ENCODE peak calls at places on chromosomes 13 and 19, in six cellular contexts. D, S, P, X, J and K are unnamed samples.

GRCh38 chr13:43979492-43979891 is 99.8 kb downstream of the LACC1 start:
- DNase-seq in D (no peak), S (no peak), P (no peak), X (no peak), J (no peak), K (no peak)

GRCh38 chr19:52453324-52454094 is at the start of gene ZNF578:
- DNase-seq in D (peak), S (peak), P (peak), X (peak), J (peak), K (peak)

GRCh38 chr13:74305876-74306275 is 171.7 kb upstream of the KLF12 start:
- DNase-seq in D (no peak), S (no peak), P (no peak), X (no peak), J (peak), K (no peak)

GRCh38 chr13:44873486-44873885 is 115.8 kb downstream of the NUFIP1 start:
- DNase-seq in D (no peak), S (no peak), P (peak), X (no peak), J (no peak), K (no peak)

GRCh38 chr19:23943411-23943810 is 28.7 kb downstream of the ZNF726 start:
- DNase-seq in D (no peak), S (no peak), P (no peak), X (no peak), J (no peak), K (no peak)

GRCh38 chr13:99495478-99496321 is 5.6 kb upstream of the TM9SF2 start:
- DNase-seq in D (no peak), S (no peak), P (no peak), X (peak), J (no peak), K (no peak)

GRCh38 chr19:38848299-38849146 is 1.3 kb downstream of the HNRNPL start:
- DNase-seq in D (no peak), S (no peak), P (no peak), X (no peak), J (no peak), K (no peak)

GRCh38 chr13:43884221-43884620 is 4.5 kb downstream of the LACC1 start:
- DNase-seq in D (no peak), S (no peak), P (no peak), X (no peak), J (no peak), K (no peak)

GRCh38 chr19:4742717-4743646 is 19.3 kb upstream of the DPP9 start:
- DNase-seq in D (no peak), S (peak), P (no peak), X (no peak), J (no peak), K (no peak)

GRCh38 chr13:74077847-74078246 is 56.4 kb downstream of the KLF12 start:
- DNase-seq in D (no peak), S (no peak), P (no peak), X (peak), J (no peak), K (no peak)

GRCh38 chr13:34104853-34105252 is 286.9 kb downstream of the RFC3 start:
- DNase-seq in D (no peak), S (no peak), P (no peak), X (no peak), J (no peak), K (no peak)

GRCh38 chr13:75305057-75305456 is 176.9 kb downstream of the TBC1D4 start:
- DNase-seq in D (no peak), S (no peak), P (no peak), X (no peak), J (no peak), K (no peak)

GRCh38 chr19:17420267-17420924 is 549 bp downstream of the MVB12A start:
- DNase-seq in D (peak), S (peak), P (peak), X (no peak), J (peak), K (peak)

GRCh38 chr13:50911051-50911690 is 1.6 kb downstream of the RNASEH2B start:
- DNase-seq in D (peak), S (no peak), P (no peak), X (peak), J (peak), K (no peak)

GRCh38 chr13:59690857-59691500 is 472.7 kb downstream of the DIAPH3 start:
- DNase-seq in D (no peak), S (no peak), P (no peak), X (peak), J (no peak), K (no peak)

GRCh38 chr19:31276831-31277230 is 72.4 kb downstream of the TSHZ3 start:
- DNase-seq in D (no peak), S (no peak), P (no peak), X (no peak), J (no peak), K (no peak)

GRCh38 chr13:44273991-44274810 is 99.4 kb upstream of the SERP2 start:
- DNase-seq in D (peak), S (no peak), P (peak), X (peak), J (no peak), K (no peak)

GRCh38 chr19:42601811-42602443 is 7.2 kb upstream of the CEACAM8 start:
- DNase-seq in D (peak), S (no peak), P (no peak), X (peak), J (peak), K (no peak)

GRCh38 chr19:13884726-13885591 is 8.0 kb downstream of the NANOS3 start:
- DNase-seq in D (no peak), S (no peak), P (no peak), X (no peak), J (no peak), K (no peak)

DNA sequence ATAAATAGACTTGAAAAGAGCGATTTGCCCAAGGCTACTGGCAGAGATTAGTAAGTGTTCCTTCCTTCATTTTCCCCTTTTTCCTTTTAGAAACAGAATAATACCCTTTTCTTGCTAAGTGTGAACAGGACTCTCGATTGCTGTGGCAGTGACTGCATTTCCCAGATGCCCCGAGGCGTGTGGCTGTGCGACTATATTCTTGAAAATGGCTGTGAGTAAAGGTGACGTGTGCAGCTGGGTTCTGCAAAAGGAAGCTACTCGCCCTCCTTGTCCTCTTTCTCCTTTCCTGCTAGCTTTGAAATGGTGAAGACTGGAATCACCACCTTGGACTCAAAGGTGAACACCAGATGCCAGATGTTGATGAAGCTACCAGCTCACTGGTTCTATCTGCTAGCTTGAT is 121.4 kb downstream of the MIPEP start:
- DNase-seq in D (no peak), S (no peak), P (no peak), X (no peak), J (peak), K (no peak)
- TF ChIP-seq CTCF in D (no peak), S (no peak), P (no peak), X (no peak), J (no peak), K (no peak)

DNA sequence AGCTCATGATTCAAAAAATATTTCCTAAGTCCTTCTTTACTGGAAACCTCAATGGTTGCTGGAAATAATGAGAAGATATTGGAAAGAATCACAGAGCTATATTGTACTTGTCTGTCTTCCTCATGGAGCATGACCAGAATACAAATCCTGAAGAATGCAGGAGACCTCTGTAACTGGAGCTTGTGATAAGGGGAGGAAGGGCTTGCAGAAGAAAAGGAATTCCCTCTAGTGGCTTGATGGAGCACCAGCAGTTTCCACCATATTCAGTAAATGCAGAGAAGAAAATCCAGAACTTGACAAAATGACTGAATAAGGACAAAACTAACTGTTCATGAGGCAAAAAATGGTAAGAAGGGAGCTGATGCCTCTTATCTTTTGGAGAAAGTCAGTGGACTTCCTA is 1333.1 kb downstream of the EFNB2 start:
- DNase-seq in D (peak), S (no peak), P (no peak), X (peak), J (peak), K (no peak)
- TF ChIP-seq CTCF in D (no peak), S (peak), P (peak), X (peak), J (peak), K (no peak)

DNA sequence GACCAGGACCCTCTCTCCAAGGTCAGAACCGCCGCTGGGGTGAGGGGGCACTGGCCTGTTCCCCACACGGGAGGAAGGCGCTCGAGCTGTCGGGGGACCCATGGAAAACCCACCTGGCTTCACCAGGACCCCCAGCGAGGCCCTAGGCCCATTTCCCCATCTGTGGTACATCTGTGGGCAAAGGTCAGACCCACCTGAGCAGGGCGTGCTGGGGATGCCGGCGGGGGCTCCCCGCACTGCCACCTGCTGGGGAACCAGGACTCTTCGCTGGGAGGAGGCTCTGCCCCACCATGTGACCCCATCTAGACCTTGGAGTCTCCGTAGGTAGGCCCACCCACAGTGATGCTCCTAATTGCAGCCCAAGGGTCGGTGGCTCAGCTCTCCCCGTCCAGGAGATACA is 511 bp downstream of the WDR88 start:
- DNase-seq in D (peak), S (no peak), P (no peak), X (no peak), J (no peak), K (no peak)
- TF ChIP-seq CTCF in D (peak), S (peak), P (no peak), X (peak), J (peak), K (no peak)

DNA sequence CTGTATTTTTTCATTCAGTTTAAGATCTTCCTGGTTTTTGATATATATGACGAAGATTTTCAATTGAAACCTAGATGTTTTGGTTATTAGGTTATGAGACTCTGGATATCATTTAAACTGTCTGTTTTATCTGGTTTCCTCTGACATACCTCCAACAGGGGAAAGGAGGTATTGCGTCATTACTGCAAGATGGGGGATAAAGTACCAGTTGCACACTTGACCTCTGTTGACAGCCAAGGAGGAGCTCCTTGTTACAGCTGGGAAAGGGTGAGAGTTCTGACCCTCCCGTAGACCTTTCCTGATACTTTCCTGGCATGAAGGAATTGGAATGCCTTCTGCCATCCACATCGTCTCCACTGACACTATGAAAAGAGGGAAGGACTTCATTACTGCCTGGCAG is 82.0 kb upstream of the SHISA2 start:
- DNase-seq in D (no peak), S (no peak), P (no peak), X (peak), J (no peak), K (no peak)
- TF ChIP-seq CTCF in D (no peak), S (peak), P (no peak), X (no peak), J (no peak), K (no peak)

DNA sequence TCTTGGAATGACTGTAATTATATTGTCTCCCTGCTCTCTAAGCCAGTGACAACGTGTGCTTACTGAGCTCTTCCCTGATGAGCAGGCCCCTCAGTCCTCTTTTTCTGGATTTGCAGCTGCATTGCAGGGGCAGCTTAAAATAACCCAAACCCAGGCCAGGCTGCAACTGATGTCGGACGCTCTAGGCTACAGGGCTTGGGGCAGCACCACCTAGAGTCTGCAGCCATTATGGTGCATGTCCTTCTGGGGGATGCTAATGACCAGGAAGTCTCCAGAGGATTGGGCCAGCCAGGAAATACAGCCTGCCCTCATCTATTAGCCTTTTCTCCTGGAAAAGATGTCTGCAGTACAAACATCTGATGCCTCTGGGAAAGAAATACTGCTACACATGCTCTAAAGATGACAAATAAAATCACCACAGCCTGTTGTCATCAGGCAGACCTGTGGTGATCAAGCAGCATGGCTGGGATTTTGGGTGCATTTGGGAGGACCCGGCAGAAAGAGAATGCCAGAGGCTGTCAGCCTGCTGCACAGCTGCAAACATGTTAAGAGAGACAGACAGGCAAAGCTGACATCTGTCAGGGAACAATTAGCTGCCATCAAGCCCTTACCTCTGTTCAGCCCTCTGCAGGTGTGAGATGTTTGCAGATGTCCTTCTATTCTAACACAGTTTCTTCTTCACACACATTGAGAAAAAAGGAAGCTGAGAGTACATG is 51.8 kb downstream of the CCDC70 start:
- DNase-seq in D (no peak), S (peak), P (peak), X (no peak), J (no peak), K (no peak)
- TF ChIP-seq CTCF in D (no peak), S (no peak), P (no peak), X (no peak), J (no peak), K (no peak)

GRCh38 chr13:39684531-39685137 is 29.2 kb downstream of the COG6 start:
- DNase-seq in D (peak), S (no peak), P (no peak), X (peak), J (peak), K (no peak)
- TF ChIP-seq CTCF in D (no peak), S (peak), P (peak), X (peak), J (no peak), K (no peak)

GRCh38 chr19:36028313-36029041 is 4.2 kb downstream of the CLIP3 start:
- DNase-seq in D (no peak), S (no peak), P (no peak), X (no peak), J (no peak), K (no peak)

GRCh38 chr19:36031308-36031707 is 1.4 kb downstream of the CLIP3 start:
- DNase-seq in D (no peak), S (no peak), P (no peak), X (no peak), J (no peak), K (no peak)

GRCh38 chr19:36030264-36031148 is 2.2 kb downstream of the CLIP3 start:
- DNase-seq in D (no peak), S (no peak), P (no peak), X (peak), J (peak), K (no peak)

GRCh38 chr19:36027696-36028095 is 5.0 kb downstream of the CLIP3 start:
- DNase-seq in D (no peak), S (no peak), P (no peak), X (no peak), J (no peak), K (no peak)

GRCh38 chr19:36032251-36033104 is at the start of gene CLIP3:
- DNase-seq in D (peak), S (peak), P (peak), X (peak), J (no peak), K (no peak)
- TF ChIP-seq CTCF in D (no peak), S (peak), P (no peak), X (no peak), J (no peak), K (no peak)

GRCh38 chr13:111319998-111320911 is at the start of gene TEX29:
- DNase-seq in D (no peak), S (no peak), P (peak), X (no peak), J (no peak), K (no peak)
- TF ChIP-seq CTCF in D (no peak), S (no peak), P (no peak), X (no peak), J (no peak), K (no peak)

DNA sequence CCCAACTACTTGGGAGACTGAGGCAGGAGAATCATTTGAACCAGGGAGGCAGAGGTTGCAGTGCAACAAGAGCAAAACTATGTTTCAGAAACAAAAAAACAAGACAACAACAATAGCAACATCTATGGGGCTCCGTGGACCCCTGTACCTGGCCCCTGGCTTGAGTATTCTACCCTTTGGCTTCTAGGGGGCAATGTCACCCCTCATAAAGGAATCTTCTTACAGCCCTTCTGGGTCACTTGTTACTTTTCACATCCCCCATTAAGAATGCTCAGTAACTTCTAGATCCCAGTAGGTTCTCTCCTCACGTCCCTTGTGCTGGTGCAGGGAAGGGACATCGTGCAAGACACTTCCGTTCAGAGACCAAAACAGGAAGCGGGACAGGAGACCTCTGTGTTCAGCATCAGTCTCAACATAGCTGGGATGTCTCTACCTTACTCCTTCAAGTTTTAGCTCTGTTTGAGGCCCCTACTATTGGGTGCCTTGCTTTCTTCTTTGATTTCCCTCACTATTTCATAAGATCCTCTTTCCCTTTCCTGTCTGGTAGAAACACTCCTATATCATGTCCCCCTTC is 218.2 kb upstream of the ARGLU1 start:
- DNase-seq in D (no peak), S (no peak), P (no peak), X (no peak), J (no peak), K (no peak)
- TF ChIP-seq CTCF in D (no peak), S (no peak), P (no peak), X (no peak), J (no peak), K (no peak)

DNA sequence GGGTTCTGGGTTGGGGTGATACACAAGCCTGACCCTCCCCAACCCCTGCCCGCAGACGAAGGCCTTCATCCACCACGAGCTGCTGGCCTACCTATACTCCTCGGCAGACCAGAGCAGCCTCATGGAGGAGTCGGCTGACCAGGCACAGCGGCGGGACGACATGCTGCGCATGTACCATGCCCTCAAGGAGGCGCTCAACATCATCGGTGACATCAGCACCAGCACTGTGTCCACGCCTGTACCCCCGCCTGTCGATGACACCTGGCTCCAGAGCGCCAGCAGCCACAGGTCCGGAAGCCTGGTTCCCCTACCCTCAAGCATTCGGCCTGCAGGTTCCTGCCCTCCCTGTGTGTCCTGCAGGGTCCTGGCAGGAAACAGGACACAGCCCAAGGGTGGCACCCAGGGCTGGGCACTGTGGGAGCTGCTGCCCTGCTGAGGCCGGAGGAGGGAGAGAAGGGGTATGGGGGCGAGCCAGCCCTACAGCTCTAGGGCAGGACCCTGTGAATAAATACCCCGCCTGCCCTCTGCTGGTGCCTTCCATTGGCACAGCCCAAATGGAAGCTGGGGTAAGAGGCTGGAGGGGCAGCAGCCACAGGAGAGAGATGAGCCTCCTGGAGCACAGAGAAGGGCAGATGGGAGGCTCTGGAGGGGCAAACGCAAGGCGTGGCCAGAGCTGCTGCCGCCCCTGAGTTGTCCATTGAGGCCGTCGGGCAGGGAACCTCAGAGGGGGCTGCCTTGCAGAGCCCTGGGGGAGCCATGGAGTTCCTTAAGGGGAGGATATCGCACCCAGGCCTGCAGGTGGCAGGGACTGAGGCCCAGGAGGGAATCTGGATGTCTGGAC is 6.8 kb downstream of the TMED1 start:
- DNase-seq in D (no peak), S (no peak), P (no peak), X (no peak), J (no peak), K (no peak)
- TF ChIP-seq CTCF in D (no peak), S (no peak), P (no peak), X (peak), J (no peak), K (no peak)